ENCODE peak calls at places on chromosomes 6 and 20, in six cellular contexts. E, K, F, O, C and G are unnamed samples.

GRCh38 chr20:51255417-51255816 is 232.5 kb upstream of the KCNG1 start:
- DNase-seq in E (no peak), K (no peak), F (no peak), O (no peak), C (no peak), G (no peak)

GRCh38 chr6:55886185-55886836 is 10.9 kb upstream of the BMP5 start:
- DNase-seq in E (no peak), K (no peak), F (no peak), O (no peak), C (no peak), G (no peak)

GRCh38 chr6:39980839-39981580 is 46.7 kb upstream of the MOCS1 start:
- DNase-seq in E (peak; percentile 59), K (no peak), F (peak; percentile 20), O (peak; percentile 16), C (peak; percentile 45), G (no peak)

GRCh38 chr6:84457276-84457675 is 229.8 kb upstream of the CEP162 start:
- DNase-seq in E (no peak), K (no peak), F (no peak), O (no peak), C (no peak), G (no peak)

GRCh38 chr20:50987493-50988210 is 29.0 kb downstream of the MOCS3 start:
- DNase-seq in E (peak; percentile 79), K (no peak), F (peak; percentile 62), O (peak; percentile 82), C (peak; percentile 82), G (peak; percentile 18)

GRCh38 chr20:39775110-39775509 is 813.0 kb downstream of the DHX35 start:
- DNase-seq in E (no peak), K (peak; percentile 81), F (peak; percentile 41), O (no peak), C (peak; percentile 42), G (peak; percentile 61)

GRCh38 chr20:4090756-4091331 is 75.5 kb upstream of the RNF24 start:
- DNase-seq in E (no peak), K (no peak), F (no peak), O (no peak), C (no peak), G (no peak)

GRCh38 chr20:62216636-62217566 is 3.2 kb downstream of the HRH3 start:
- DNase-seq in E (no peak), K (no peak), F (no peak), O (no peak), C (no peak), G (no peak)

DNA sequence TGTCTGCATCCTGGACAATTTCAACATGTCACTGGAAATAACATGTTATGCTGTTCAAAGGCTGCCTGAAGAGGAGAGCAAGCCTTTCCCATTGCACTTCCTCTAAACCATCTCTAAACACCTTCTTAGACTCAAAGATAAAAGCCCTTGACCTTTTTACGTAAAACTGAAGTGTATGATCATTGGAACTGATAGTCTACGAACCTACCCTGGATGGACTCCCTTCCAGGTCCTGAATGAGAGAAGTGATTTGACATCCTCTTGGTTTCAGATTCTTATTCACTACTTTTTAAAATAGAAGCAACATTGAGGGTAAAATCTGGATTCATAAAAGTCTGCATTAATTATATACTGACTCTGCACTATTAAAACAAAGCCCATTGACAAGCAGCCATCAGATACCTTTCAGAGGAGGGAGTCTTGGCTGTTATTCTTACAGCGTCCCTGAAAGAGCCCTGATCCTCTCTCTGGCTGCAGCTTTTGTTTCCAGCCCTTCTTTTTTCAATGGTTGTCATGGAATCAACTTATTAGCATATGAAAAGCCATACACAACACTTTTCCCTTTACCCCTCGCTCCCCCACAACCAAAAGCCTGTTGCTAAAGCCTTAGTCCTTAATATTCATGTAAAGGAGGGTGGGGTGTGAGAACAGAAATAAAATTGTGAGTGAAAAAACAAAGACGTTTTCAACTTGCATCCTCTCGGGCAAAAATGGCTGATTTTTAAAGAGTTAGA is 270.0 kb upstream of the MARCKS start:
- DNase-seq in E (no peak), K (no peak), F (no peak), O (no peak), C (no peak), G (no peak)
- H3K27ac ChIP-seq in E (peak overlapping the region; percentile 65), K (no peak overlapping the region), F (no peak overlapping the region), O (no peak overlapping the region), C (no peak overlapping the region), G (no peak overlapping the region)

GRCh38 chr20:37357481-37358365 is 11.8 kb downstream of the SRC start:
- DNase-seq in E (peak; percentile 12), K (peak; percentile 57), F (no peak), O (no peak), C (no peak), G (no peak)
- H3K4me1 ChIP-seq in E (peaks cover 61% of the 10 kb centered on the region), K (peaks cover 1% of the 10 kb centered on the region), F (peaks cover 5% of the 10 kb centered on the region), O (peaks cover 30% of the 10 kb centered on the region), C (peaks cover 10% of the 10 kb centered on the region), G (peaks cover 5% of the 10 kb centered on the region)

DNA sequence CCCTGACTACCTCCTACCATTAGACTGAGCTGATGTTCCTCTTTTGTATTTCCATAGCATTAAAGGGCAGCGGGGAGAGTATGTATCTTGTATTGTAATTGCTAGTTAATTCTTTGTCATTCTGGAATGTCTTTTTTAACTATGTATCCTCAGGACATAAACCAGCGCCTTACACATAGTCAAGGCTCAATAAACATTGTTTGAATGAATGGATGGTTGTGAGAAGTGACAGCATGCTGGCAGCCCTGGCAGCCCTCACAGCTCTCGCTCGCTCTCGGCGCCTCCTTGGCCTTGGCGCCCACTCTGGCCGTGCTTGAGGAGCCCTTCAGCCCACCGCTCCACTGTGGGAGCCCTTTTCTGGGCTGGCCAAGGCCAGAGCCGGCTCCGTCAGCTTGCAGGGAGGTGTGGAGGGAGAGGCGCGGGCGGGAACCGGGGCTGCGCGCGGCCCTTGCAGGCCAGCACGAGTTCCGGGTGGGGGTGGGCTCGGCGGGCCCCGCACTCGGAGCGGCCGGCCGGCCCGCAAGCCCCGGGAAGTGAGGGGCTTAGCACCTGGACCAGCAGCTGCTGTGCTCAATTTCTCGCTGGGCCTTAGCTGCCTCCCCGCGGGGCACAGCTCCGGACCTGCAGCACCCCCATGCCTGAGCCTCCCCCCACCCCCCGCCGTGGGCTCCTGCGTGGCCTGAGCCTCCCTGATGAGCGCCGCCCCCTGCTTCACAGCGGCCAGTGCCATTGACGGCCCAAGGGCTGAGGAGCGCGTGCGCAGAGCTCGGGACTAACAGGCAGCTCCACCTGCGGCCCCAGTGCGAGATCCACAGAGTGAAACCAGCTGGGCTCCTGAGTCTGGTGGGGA is 93.1 kb downstream of the RNF182 start:
- DNase-seq in E (no peak), K (no peak), F (no peak), O (no peak), C (no peak), G (no peak)
- H3K27ac ChIP-seq in E (no peak overlapping the region), K (no peak overlapping the region), F (peak overlapping the region; percentile 31), O (no peak overlapping the region), C (no peak overlapping the region), G (no peak overlapping the region)

DNA sequence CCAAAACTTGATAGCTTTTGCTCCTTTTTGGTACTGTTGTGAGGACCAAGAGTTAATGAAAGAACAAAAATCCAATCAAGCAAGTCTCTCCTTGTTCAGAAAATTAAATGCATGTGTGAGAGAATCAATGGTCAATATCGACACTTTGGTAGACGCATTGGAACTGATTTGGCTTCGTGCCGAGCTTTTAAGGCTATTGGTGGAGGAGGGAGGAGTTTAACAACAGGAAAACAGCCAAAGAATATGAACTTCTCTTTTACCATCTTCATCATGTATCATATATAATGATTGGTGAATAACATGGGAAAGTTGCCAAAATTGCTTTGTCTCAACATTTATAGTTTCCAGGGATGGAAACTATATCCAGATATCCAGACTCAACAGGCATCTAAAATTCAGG is 266.5 kb upstream of the CITED2 start:
- DNase-seq in E (no peak), K (no peak), F (no peak), O (no peak), C (no peak), G (no peak)
- H3K4me1 ChIP-seq in E (no peaks in the 10 kb centered on the region), K (no peaks in the 10 kb centered on the region), F (no peaks in the 10 kb centered on the region), O (no peaks in the 10 kb centered on the region), C (no peaks in the 10 kb centered on the region), G (peaks cover 13% of the 10 kb centered on the region)

GRCh38 chr6:53042112-53042511 is 23.1 kb upstream of the FBXO9 start:
- DNase-seq in E (no peak), K (no peak), F (no peak), O (no peak), C (no peak), G (no peak)
- H3K27ac ChIP-seq in E (peak overlapping the region; percentile 68), K (no peak overlapping the region), F (no peak overlapping the region), O (no peak overlapping the region), C (no peak overlapping the region), G (peak overlapping the region; percentile 78)

DNA sequence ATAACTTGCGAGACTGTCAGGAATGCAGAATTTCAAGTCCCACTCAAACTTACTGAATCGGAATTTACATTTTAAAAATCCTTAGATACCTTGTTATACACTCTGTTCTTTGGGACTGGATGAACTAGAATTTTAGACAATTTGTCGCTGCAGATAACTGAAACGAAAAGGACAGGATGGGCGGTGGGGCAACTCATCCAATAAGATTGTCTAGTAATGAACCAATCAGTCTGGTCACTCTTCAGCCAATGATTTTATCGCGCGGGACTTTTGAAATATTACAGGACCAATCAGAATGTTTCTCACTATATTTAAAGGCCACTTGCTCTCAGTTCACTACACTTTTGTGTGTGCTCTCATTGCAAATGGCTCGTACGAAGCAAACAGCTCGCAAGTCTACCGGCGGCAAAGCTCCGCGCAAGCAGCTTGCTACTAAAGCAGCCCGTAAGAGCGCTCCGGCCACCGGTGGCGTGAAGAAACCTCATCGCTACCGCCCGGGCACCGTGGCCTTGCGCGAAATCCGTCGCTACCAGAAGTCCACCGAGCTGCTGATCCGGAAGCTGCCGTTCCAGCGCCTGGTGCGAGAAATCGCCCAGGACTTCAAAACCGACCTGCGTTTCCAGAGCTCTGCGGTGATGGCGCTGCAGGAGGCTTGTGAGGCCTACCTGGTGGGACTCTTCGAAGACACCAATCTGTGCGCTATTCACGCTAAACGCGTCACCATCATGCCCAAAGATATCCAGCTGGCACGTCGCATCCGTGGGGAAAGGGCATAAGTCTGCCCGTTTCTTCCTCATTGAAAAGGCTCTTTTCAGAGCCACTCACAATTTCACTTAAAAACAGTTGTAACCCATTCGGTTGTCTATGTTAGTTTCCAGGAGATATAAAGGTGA is 41.9 kb upstream of the HFE start:
- DNase-seq in E (peak; percentile 77), K (peak; percentile 78), F (peak; percentile 62), O (peak; percentile 91), C (peak; percentile 93), G (peak; percentile 31)
- H3K4me1 ChIP-seq in E (peaks cover 12% of the 10 kb centered on the region), K (no peaks in the 10 kb centered on the region), F (no peaks in the 10 kb centered on the region), O (peaks cover 4% of the 10 kb centered on the region), C (no peaks in the 10 kb centered on the region), G (peaks cover 4% of the 10 kb centered on the region)